ENCODE peak calls at places on chromosome 3, in six cellular contexts. F, O, R, A, Q and X are unnamed samples.

GRCh38 chr3:66037986-66038369 is 740 bp downstream of the MAGI1 start:
- DNase-seq in F (peak; percentile 28), O (no peak), R (peak; percentile 60), A (no peak), Q (no peak), X (no peak)

GRCh38 chr3:135137296-135137695 is 342.2 kb downstream of the EPHB1 start:
- DNase-seq in F (no peak), O (no peak), R (no peak), A (no peak), Q (no peak), X (no peak)

GRCh38 chr3:75906555-75907112 is 121.3 kb upstream of the ZNF717 start:
- DNase-seq in F (peak; percentile 81), O (no peak), R (peak; percentile 45), A (peak; percentile 41), Q (no peak), X (no peak)

GRCh38 chr3:190340071-190340470 is 17.8 kb upstream of the CLDN1 start:
- DNase-seq in F (no peak), O (no peak), R (no peak), A (no peak), Q (no peak), X (no peak)

GRCh38 chr3:88574210-88574609 is 424.5 kb downstream of the C3orf38 start:
- DNase-seq in F (no peak), O (no peak), R (no peak), A (no peak), Q (no peak), X (no peak)

GRCh38 chr3:79767194-79767952 is 425 bp downstream of the ROBO1 start:
- DNase-seq in F (peak; percentile 32), O (no peak), R (no peak), A (no peak), Q (no peak), X (no peak)

GRCh38 chr3:110569073-110569472 is 502.5 kb upstream of the NECTIN3 start:
- DNase-seq in F (no peak), O (no peak), R (no peak), A (no peak), Q (no peak), X (no peak)

GRCh38 chr3:25895443-25895842 is 105.6 kb downstream of the OXSM start:
- DNase-seq in F (peak; percentile 47), O (no peak), R (no peak), A (no peak), Q (no peak), X (no peak)

GRCh38 chr3:38039101-38039898 is at the start of gene DLEC1:
- DNase-seq in F (peak; percentile 51), O (no peak), R (peak; percentile 92), A (peak; percentile 87), Q (peak; percentile 88), X (peak; percentile 78)

GRCh38 chr3:122975163-122975923 is 52.2 kb downstream of the SEMA5B start:
- DNase-seq in F (peak; percentile 9), O (no peak), R (no peak), A (peak; percentile 63), Q (no peak), X (peak; percentile 19)

GRCh38 chr3:129974451-129975331 is at the start of gene TRH:
- DNase-seq in F (peak; percentile 58), O (no peak), R (no peak), A (no peak), Q (no peak), X (no peak)

GRCh38 chr3:75334299-75334698 is 329.8 kb upstream of the FRG2C start:
- DNase-seq in F (no peak), O (no peak), R (no peak), A (no peak), Q (no peak), X (no peak)

GRCh38 chr3:176842914-176843313 is 354.4 kb downstream of the TBL1XR1 start:
- DNase-seq in F (no peak), O (no peak), R (no peak), A (no peak), Q (no peak), X (no peak)

GRCh38 chr3:38116471-38117162 is 20.3 kb downstream of the ACAA1 start:
- DNase-seq in F (no peak), O (no peak), R (peak; percentile 37), A (peak; percentile 25), Q (no peak), X (no peak)

GRCh38 chr3:172666181-172666872 is 44.5 kb downstream of the NCEH1 start:
- DNase-seq in F (no peak), O (no peak), R (no peak), A (no peak), Q (no peak), X (no peak)

GRCh38 chr3:22887664-22888291 is 315.3 kb upstream of the UBE2E2 start:
- DNase-seq in F (peak; percentile 60), O (peak; percentile 53), R (no peak), A (no peak), Q (no peak), X (no peak)

GRCh38 chr3:126146034-126146433 is 34.4 kb downstream of the ALDH1L1 start:
- DNase-seq in F (no peak), O (no peak), R (peak; percentile 17), A (no peak), Q (no peak), X (no peak)

GRCh38 chr3:52998781-52999509 is 46.9 kb downstream of the SFMBT1 start:
- DNase-seq in F (no peak), O (peak; percentile 22), R (peak; percentile 50), A (no peak), Q (no peak), X (no peak)

GRCh38 chr3:57512174-57512573 is 32.0 kb downstream of the DNAH12 start:
- DNase-seq in F (no peak), O (no peak), R (no peak), A (no peak), Q (no peak), X (no peak)

GRCh38 chr3:177468331-177468730 is 271.0 kb upstream of the TBL1XR1 start:
- DNase-seq in F (no peak), O (no peak), R (no peak), A (peak; percentile 49), Q (no peak), X (no peak)

GRCh38 chr3:195153653-195154052 is 117.3 kb downstream of the XXYLT1 start:
- DNase-seq in F (no peak), O (no peak), R (no peak), A (no peak), Q (no peak), X (no peak)

GRCh38 chr3:129045675-129046036 is 14.9 kb upstream of the GP9 start:
- DNase-seq in F (no peak), O (no peak), R (no peak), A (no peak), Q (peak; percentile 30), X (peak; percentile 57)

GRCh38 chr3:35908366-35909232 is 269.3 kb downstream of the ARPP21 start:
- DNase-seq in F (peak; percentile 84), O (peak; percentile 78), R (no peak), A (peak; percentile 39), Q (peak; percentile 15), X (peak; percentile 1)

GRCh38 chr3:194508486-194509449 is 22.0 kb upstream of the ATP13A3 start:
- DNase-seq in F (no peak), O (no peak), R (no peak), A (no peak), Q (no peak), X (no peak)

GRCh38 chr3:190031887-190032752 is 88.6 kb downstream of the P3H2 start:
- DNase-seq in F (no peak), O (no peak), R (no peak), A (no peak), Q (no peak), X (no peak)

GRCh38 chr3:187319699-187320302 is 28.3 kb upstream of the MASP1 start:
- DNase-seq in F (peak; percentile 78), O (peak; percentile 58), R (no peak), A (peak; percentile 50), Q (peak; percentile 44), X (peak; percentile 26)

GRCh38 chr3:114558271-114558670 is 264.4 kb downstream of the TIGIT start:
- DNase-seq in F (no peak), O (no peak), R (no peak), A (no peak), Q (no peak), X (no peak)

DNA sequence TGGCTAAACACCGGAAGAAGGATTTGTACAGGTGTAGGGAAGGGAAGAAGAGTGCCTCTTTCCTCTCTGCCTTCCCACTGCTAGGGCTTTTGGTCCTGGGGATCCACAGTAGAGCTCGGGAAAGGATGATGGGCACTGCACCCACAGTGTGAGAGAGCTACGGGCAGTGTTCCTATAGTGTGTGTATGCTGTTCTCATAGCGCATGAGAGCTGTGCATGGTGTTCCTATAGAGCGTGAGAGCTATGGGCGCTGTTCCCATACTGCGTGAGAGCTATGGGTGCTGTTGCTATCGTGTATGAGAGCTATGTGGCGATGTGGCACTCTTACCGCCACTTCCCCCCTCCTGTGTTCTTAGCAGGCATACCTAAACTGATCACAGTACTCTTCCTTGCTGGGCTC is 213.5 kb downstream of the EDEM1 start:
- DNase-seq in F (no peak), O (no peak), R (no peak), A (no peak), Q (no peak), X (no peak)
- H3K4me1 ChIP-seq in F (no peaks in the 10 kb centered on the region), O (no peaks in the 10 kb centered on the region), R (no peaks in the 10 kb centered on the region), A (no peaks in the 10 kb centered on the region), Q (no peaks in the 10 kb centered on the region), X (no peaks in the 10 kb centered on the region)

GRCh38 chr3:45024601-45025262 is 1.4 kb upstream of the CLEC3B start:
- DNase-seq in F (no peak), O (no peak), R (no peak), A (no peak), Q (no peak), X (no peak)

GRCh38 chr3:45021936-45022335 is 4.2 kb upstream of the CLEC3B start:
- DNase-seq in F (no peak), O (no peak), R (no peak), A (no peak), Q (no peak), X (no peak)

GRCh38 chr3:45026038-45026437 is at the start of gene CLEC3B:
- DNase-seq in F (no peak), O (no peak), R (peak; percentile 59), A (peak; percentile 46), Q (no peak), X (no peak)

GRCh38 chr3:45021524-45021923 is 4.6 kb upstream of the CLEC3B start:
- DNase-seq in F (no peak), O (no peak), R (no peak), A (no peak), Q (no peak), X (no peak)

GRCh38 chr3:45023675-45024074 is 2.4 kb upstream of the CLEC3B start:
- DNase-seq in F (no peak), O (no peak), R (no peak), A (no peak), Q (no peak), X (no peak)
- H3K4me1 ChIP-seq in F (no peaks in the 10 kb centered on the region), O (no peaks in the 10 kb centered on the region), R (no peaks in the 10 kb centered on the region), A (peaks cover 30% of the 10 kb centered on the region), Q (peaks cover 16% of the 10 kb centered on the region), X (peaks cover 12% of the 10 kb centered on the region)

DNA sequence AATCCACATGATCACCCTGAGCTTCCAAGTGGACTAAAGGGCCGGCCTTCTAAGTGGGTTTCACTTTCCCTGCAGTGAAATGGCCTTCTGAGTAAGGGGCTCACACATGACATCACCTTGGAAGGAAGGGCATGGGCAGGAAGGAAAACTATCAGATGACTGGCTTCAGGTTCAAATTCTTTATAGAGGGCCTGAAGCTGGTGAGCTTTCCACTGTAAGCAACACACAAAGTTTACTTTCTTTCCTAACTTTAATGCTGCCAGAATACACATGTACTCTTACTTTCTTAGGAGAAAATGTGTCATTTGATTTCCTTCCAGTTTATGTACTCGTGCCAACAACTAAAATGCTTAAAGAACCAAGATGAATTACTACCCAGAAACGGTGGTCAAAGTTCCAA is 475.6 kb downstream of the FOXP1 start:
- DNase-seq in F (no peak), O (no peak), R (no peak), A (no peak), Q (no peak), X (no peak)
- H3K4me1 ChIP-seq in F (peaks cover 4% of the 10 kb centered on the region), O (peaks cover 62% of the 10 kb centered on the region), R (peaks cover 11% of the 10 kb centered on the region), A (peaks cover 26% of the 10 kb centered on the region), Q (peaks cover 71% of the 10 kb centered on the region), X (peaks cover 27% of the 10 kb centered on the region)

GRCh38 chr3:178520436-178520835 is 15.8 kb upstream of the KCNMB2 start:
- DNase-seq in F (no peak), O (no peak), R (no peak), A (no peak), Q (no peak), X (no peak)
- H3K4me1 ChIP-seq in F (peaks cover 8% of the 10 kb centered on the region), O (no peaks in the 10 kb centered on the region), R (no peaks in the 10 kb centered on the region), A (no peaks in the 10 kb centered on the region), Q (no peaks in the 10 kb centered on the region), X (no peaks in the 10 kb centered on the region)